ENCODE peak calls at places on chromosomes 12 and 14, in four cellular contexts. One of them, this sample, is unnamed.
A peak's percentile ranks its signal among the peaks of the same experiment; 100 is the strongest.

GRCh38 chr14:75831971-75832370 is 149.8 kb downstream of the TGFB3 start:
- DNase-seq in effector memory CD4-positive, alpha-beta T cell: no peak
- DNase-seq in neural progenitor cell: no peak
- DNase-seq in mesendoderm: no peak
- DNase-seq in this sample: no peak

GRCh38 chr12:112532106-112532505 is 113.4 kb downstream of the PTPN11 start:
- DNase-seq in effector memory CD4-positive, alpha-beta T cell: no peak
- DNase-seq in neural progenitor cell: no peak
- DNase-seq in mesendoderm: no peak
- DNase-seq in this sample: no peak

GRCh38 chr12:32003654-32004053 is 44.4 kb downstream of the RESF1 start:
- DNase-seq in effector memory CD4-positive, alpha-beta T cell: no peak
- DNase-seq in mesendoderm: no peak
- DNase-seq in neural progenitor cell: no peak
- DNase-seq in this sample: no peak

GRCh38 chr12:106417926-106418910 is 60.7 kb downstream of the POLR3B start:
- DNase-seq in neural progenitor cell: no peak
- DNase-seq in effector memory CD4-positive, alpha-beta T cell: no peak
- DNase-seq in mesendoderm: peak; percentile 56
- DNase-seq in this sample: no peak

GRCh38 chr14:74507796-74508195 is 14.2 kb downstream of the ISCA2 start:
- DNase-seq in mesendoderm: no peak
- DNase-seq in effector memory CD4-positive, alpha-beta T cell: no peak
- DNase-seq in neural progenitor cell: no peak
- DNase-seq in this sample: no peak

GRCh38 chr14:96135285-96135684 is 69.4 kb upstream of the BDKRB2 start:
- DNase-seq in mesendoderm: no peak
- DNase-seq in neural progenitor cell: no peak
- DNase-seq in effector memory CD4-positive, alpha-beta T cell: no peak
- DNase-seq in this sample: no peak

GRCh38 chr14:95935228-95935822 is 58.7 kb downstream of the TUNAR start:
- DNase-seq in neural progenitor cell: peak; percentile 79
- DNase-seq in effector memory CD4-positive, alpha-beta T cell: no peak
- DNase-seq in mesendoderm: peak; percentile 61
- DNase-seq in this sample: peak; percentile 22

GRCh38 chr14:74380172-74380571 is 31.9 kb downstream of the VRTN start:
- DNase-seq in effector memory CD4-positive, alpha-beta T cell: no peak
- DNase-seq in mesendoderm: no peak
- DNase-seq in neural progenitor cell: no peak
- DNase-seq in this sample: no peak

GRCh38 chr14:87615822-87616679 is 376.9 kb downstream of the GALC start:
- DNase-seq in effector memory CD4-positive, alpha-beta T cell: no peak
- DNase-seq in mesendoderm: peak; percentile 90
- DNase-seq in neural progenitor cell: peak; percentile 80
- DNase-seq in this sample: peak; percentile 74

GRCh38 chr12:8866429-8866828 is 44.0 kb downstream of the A2ML1 start:
- DNase-seq in neural progenitor cell: no peak
- DNase-seq in effector memory CD4-positive, alpha-beta T cell: no peak
- DNase-seq in mesendoderm: no peak
- DNase-seq in this sample: no peak

GRCh38 chr12:1922075-1922709 is 3.7 kb upstream of the CACNA2D4 start:
- DNase-seq in mesendoderm: no peak
- DNase-seq in neural progenitor cell: no peak
- DNase-seq in effector memory CD4-positive, alpha-beta T cell: no peak
- DNase-seq in this sample: peak; percentile 58

GRCh38 chr12:1608783-1609119 is 14.4 kb upstream of the FBXL14 start:
- DNase-seq in effector memory CD4-positive, alpha-beta T cell: no peak
- DNase-seq in neural progenitor cell: no peak
- DNase-seq in mesendoderm: no peak
- DNase-seq in this sample: no peak

GRCh38 chr12:55188974-55189556 is 31.8 kb upstream of the OR10A7 start:
- DNase-seq in neural progenitor cell: peak; percentile 80
- DNase-seq in effector memory CD4-positive, alpha-beta T cell: no peak
- DNase-seq in mesendoderm: peak; percentile 78
- DNase-seq in this sample: peak; percentile 23

GRCh38 chr12:1845427-1845826 is 25.1 kb downstream of the LRTM2 start:
- DNase-seq in effector memory CD4-positive, alpha-beta T cell: no peak
- DNase-seq in mesendoderm: no peak
- DNase-seq in neural progenitor cell: no peak
- DNase-seq in this sample: peak; percentile 41

GRCh38 chr14:66444271-66444987 is 41.7 kb upstream of the CCDC196 start:
- DNase-seq in mesendoderm: peak; percentile 75
- DNase-seq in neural progenitor cell: no peak
- DNase-seq in effector memory CD4-positive, alpha-beta T cell: no peak
- DNase-seq in this sample: no peak

GRCh38 chr12:120249875-120250795 is 15.4 kb downstream of the PXN start:
- DNase-seq in effector memory CD4-positive, alpha-beta T cell: no peak
- DNase-seq in neural progenitor cell: no peak
- DNase-seq in mesendoderm: no peak
- DNase-seq in this sample: no peak

GRCh38 chr14:54669759-54670630 is 103.1 kb downstream of the SAMD4A start:
- DNase-seq in neural progenitor cell: no peak
- DNase-seq in effector memory CD4-positive, alpha-beta T cell: peak; percentile 4
- DNase-seq in mesendoderm: no peak
- DNase-seq in this sample: no peak

GRCh38 chr12:28958553-28959195 is 190.4 kb upstream of the FAR2 start:
- DNase-seq in neural progenitor cell: no peak
- DNase-seq in mesendoderm: no peak
- DNase-seq in effector memory CD4-positive, alpha-beta T cell: no peak
- DNase-seq in this sample: no peak

GRCh38 chr12:6183689-6184441 is 16.3 kb upstream of the CD9 start:
- DNase-seq in mesendoderm: no peak
- DNase-seq in effector memory CD4-positive, alpha-beta T cell: no peak
- DNase-seq in neural progenitor cell: no peak
- DNase-seq in this sample: no peak

GRCh38 chr14:33477752-33478151 is 473.1 kb downstream of the EGLN3 start:
- DNase-seq in effector memory CD4-positive, alpha-beta T cell: no peak
- DNase-seq in mesendoderm: no peak
- DNase-seq in neural progenitor cell: peak; percentile 75
- DNase-seq in this sample: peak; percentile 16

GRCh38 chr14:69005432-69006148 is 26.5 kb upstream of the ACTN1 start:
- DNase-seq in effector memory CD4-positive, alpha-beta T cell: no peak
- DNase-seq in neural progenitor cell: peak; percentile 17
- DNase-seq in mesendoderm: peak; percentile 85
- DNase-seq in this sample: peak; percentile 53

GRCh38 chr12:12985817-12986408 is 14.2 kb downstream of the HEBP1 start:
- DNase-seq in effector memory CD4-positive, alpha-beta T cell: no peak
- DNase-seq in mesendoderm: peak; percentile 73
- DNase-seq in neural progenitor cell: peak; percentile 56
- DNase-seq in this sample: peak; percentile 51

GRCh38 chr12:52389313-52390207 is 4.1 kb upstream of the KRT84 start:
- DNase-seq in neural progenitor cell: no peak
- DNase-seq in effector memory CD4-positive, alpha-beta T cell: no peak
- DNase-seq in mesendoderm: peak; percentile 67
- DNase-seq in this sample: no peak

GRCh38 chr14:41606249-41607118 is at the start of gene LRFN5:
- DNase-seq in mesendoderm: peak; percentile 80
- DNase-seq in effector memory CD4-positive, alpha-beta T cell: no peak
- DNase-seq in neural progenitor cell: peak; percentile 67
- DNase-seq in this sample: peak; percentile 76

GRCh38 chr14:103541494-103541943 is 12.5 kb downstream of the TRMT61A start:
- DNase-seq in mesendoderm: no peak
- DNase-seq in neural progenitor cell: no peak
- DNase-seq in effector memory CD4-positive, alpha-beta T cell: no peak
- DNase-seq in this sample: no peak

GRCh38 chr14:88189840-88190191 is 133.3 kb downstream of the KCNK10 start:
- DNase-seq in neural progenitor cell: no peak
- DNase-seq in mesendoderm: no peak
- DNase-seq in effector memory CD4-positive, alpha-beta T cell: no peak
- DNase-seq in this sample: no peak

GRCh38 chr14:79896009-79896408 is 315.3 kb downstream of the DIO2 start:
- DNase-seq in mesendoderm: no peak
- DNase-seq in neural progenitor cell: no peak
- DNase-seq in effector memory CD4-positive, alpha-beta T cell: no peak
- DNase-seq in this sample: no peak

GRCh38 chr12:96099986-96100385 is 64.6 kb upstream of the LTA4H start:
- DNase-seq in neural progenitor cell: no peak
- DNase-seq in mesendoderm: no peak
- DNase-seq in effector memory CD4-positive, alpha-beta T cell: no peak
- DNase-seq in this sample: no peak

GRCh38 chr12:131692431-131692830 is 18.5 kb upstream of the SFSWAP start:
- DNase-seq in mesendoderm: no peak
- DNase-seq in effector memory CD4-positive, alpha-beta T cell: no peak
- DNase-seq in neural progenitor cell: no peak
- DNase-seq in this sample: peak; percentile 38

GRCh38 chr12:108779998-108780688 is 48.8 kb upstream of the CORO1C start:
- DNase-seq in effector memory CD4-positive, alpha-beta T cell: no peak
- DNase-seq in mesendoderm: no peak
- DNase-seq in neural progenitor cell: no peak
- DNase-seq in this sample: no peak

GRCh38 chr12:92927055-92927435 is 2.0 kb downstream of the EEA1 start:
- DNase-seq in neural progenitor cell: peak; percentile 42
- DNase-seq in effector memory CD4-positive, alpha-beta T cell: peak; percentile 6
- DNase-seq in mesendoderm: peak; percentile 86
- DNase-seq in this sample: no peak

GRCh38 chr12:91037301-91037700 is 20.5 kb downstream of the KERA start:
- DNase-seq in mesendoderm: no peak
- DNase-seq in neural progenitor cell: no peak
- DNase-seq in effector memory CD4-positive, alpha-beta T cell: no peak
- DNase-seq in this sample: no peak

GRCh38 chr12:54016478-54016964 is 7.7 kb downstream of the HOXC8 start:
- DNase-seq in mesendoderm: no peak
- DNase-seq in neural progenitor cell: no peak
- DNase-seq in effector memory CD4-positive, alpha-beta T cell: no peak
- DNase-seq in this sample: no peak

GRCh38 chr12:49540229-49541139 is 1.7 kb downstream of the KCNH3 start:
- DNase-seq in neural progenitor cell: no peak
- DNase-seq in mesendoderm: peak; percentile 35
- DNase-seq in effector memory CD4-positive, alpha-beta T cell: no peak
- DNase-seq in this sample: peak; percentile 71

GRCh38 chr12:49542592-49543160 is 3.8 kb downstream of the KCNH3 start:
- DNase-seq in mesendoderm: no peak
- DNase-seq in effector memory CD4-positive, alpha-beta T cell: no peak
- DNase-seq in neural progenitor cell: no peak
- DNase-seq in this sample: peak; percentile 48

GRCh38 chr12:49541140-49541861 is 2.5 kb downstream of the KCNH3 start:
- DNase-seq in effector memory CD4-positive, alpha-beta T cell: no peak
- DNase-seq in neural progenitor cell: no peak
- DNase-seq in mesendoderm: no peak
- DNase-seq in this sample: peak; percentile 55

GRCh38 chr12:49543221-49543913 is 4.5 kb downstream of the KCNH3 start:
- DNase-seq in effector memory CD4-positive, alpha-beta T cell: no peak
- DNase-seq in neural progenitor cell: no peak
- DNase-seq in mesendoderm: no peak
- DNase-seq in this sample: peak; percentile 58

DNA sequence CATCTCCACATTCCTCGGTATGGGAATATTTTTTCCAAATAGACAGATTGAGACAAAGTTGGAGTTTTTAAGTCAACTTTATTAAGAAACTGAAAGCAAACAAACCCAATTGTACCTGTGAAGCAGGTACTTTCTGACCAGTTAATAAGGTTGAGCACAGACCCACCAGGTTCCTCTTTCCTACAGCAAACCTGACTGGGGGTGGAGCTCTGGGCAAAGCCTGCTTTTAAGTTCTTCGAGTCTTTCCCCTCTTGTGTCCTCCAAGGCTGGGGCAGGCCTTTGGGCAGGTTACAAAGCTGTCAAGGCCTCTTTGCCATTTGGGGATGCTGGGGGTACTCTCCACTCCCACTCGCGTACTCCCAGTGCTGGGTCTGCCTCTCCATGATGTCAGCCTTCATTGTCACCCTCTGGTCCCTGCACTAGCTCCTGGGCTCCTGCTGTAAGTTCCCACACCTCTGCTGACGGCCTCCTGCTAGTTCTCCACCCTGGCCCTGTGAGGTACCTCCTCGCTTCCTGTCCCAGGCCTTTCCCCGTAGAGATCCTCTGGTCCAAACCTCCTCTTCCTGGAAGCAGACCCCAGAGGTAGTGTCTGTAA is 3.2 kb downstream of the KCNH3 start:
- DNase-seq in effector memory CD4-positive, alpha-beta T cell: no peak
- DNase-seq in mesendoderm: no peak
- DNase-seq in neural progenitor cell: no peak
- DNase-seq in this sample: peak; percentile 40
- H3K27me3 ChIP-seq in effector memory CD4-positive, alpha-beta T cell: no peaks in the 10 kb centered on the region
- H3K27me3 ChIP-seq in mesendoderm: peaks cover 38% of the 10 kb centered on the region
- H3K27me3 ChIP-seq in neural progenitor cell: peaks cover 100% of the 10 kb centered on the region
- H3K27me3 ChIP-seq in this sample: peaks cover 92% of the 10 kb centered on the region

GRCh38 chr12:48000878-48001321 is 3.4 kb downstream of the COL2A1 start:
- DNase-seq in neural progenitor cell: peak; percentile 84
- DNase-seq in mesendoderm: peak; percentile 90
- DNase-seq in effector memory CD4-positive, alpha-beta T cell: no peak
- DNase-seq in this sample: peak; percentile 82
- H3K4me3 ChIP-seq in neural progenitor cell: peak overlapping the region; percentile 66
- H3K4me3 ChIP-seq in mesendoderm: no peak overlapping the region
- H3K4me3 ChIP-seq in effector memory CD4-positive, alpha-beta T cell: no peak overlapping the region
- H3K4me3 ChIP-seq in this sample: peak overlapping the region; percentile 42

GRCh38 chr12:109934026-109934425 is 34.0 kb downstream of the TCHP start:
- DNase-seq in neural progenitor cell: no peak
- DNase-seq in effector memory CD4-positive, alpha-beta T cell: no peak
- DNase-seq in mesendoderm: no peak
- DNase-seq in this sample: no peak
- H3K36me3 ChIP-seq in neural progenitor cell: peaks cover 5% of the 10 kb centered on the region
- H3K36me3 ChIP-seq in effector memory CD4-positive, alpha-beta T cell: peaks cover 76% of the 10 kb centered on the region
- H3K36me3 ChIP-seq in mesendoderm: peaks cover 8% of the 10 kb centered on the region
- H3K36me3 ChIP-seq in this sample: peaks cover 4% of the 10 kb centered on the region

GRCh38 chr12:66831495-66831894 is 152.6 kb upstream of the GRIP1 start:
- DNase-seq in mesendoderm: no peak
- DNase-seq in neural progenitor cell: no peak
- DNase-seq in effector memory CD4-positive, alpha-beta T cell: no peak
- DNase-seq in this sample: no peak

GRCh38 chr12:66837311-66837627 is 158.4 kb upstream of the GRIP1 start:
- DNase-seq in mesendoderm: no peak
- DNase-seq in neural progenitor cell: no peak
- DNase-seq in effector memory CD4-positive, alpha-beta T cell: no peak
- DNase-seq in this sample: no peak

GRCh38 chr12:66836623-66837310 is 157.9 kb upstream of the GRIP1 start:
- DNase-seq in neural progenitor cell: no peak
- DNase-seq in mesendoderm: no peak
- DNase-seq in effector memory CD4-positive, alpha-beta T cell: no peak
- DNase-seq in this sample: no peak

GRCh38 chr12:66829660-66830325 is 150.9 kb upstream of the GRIP1 start:
- DNase-seq in mesendoderm: no peak
- DNase-seq in effector memory CD4-positive, alpha-beta T cell: no peak
- DNase-seq in neural progenitor cell: no peak
- DNase-seq in this sample: no peak

DNA sequence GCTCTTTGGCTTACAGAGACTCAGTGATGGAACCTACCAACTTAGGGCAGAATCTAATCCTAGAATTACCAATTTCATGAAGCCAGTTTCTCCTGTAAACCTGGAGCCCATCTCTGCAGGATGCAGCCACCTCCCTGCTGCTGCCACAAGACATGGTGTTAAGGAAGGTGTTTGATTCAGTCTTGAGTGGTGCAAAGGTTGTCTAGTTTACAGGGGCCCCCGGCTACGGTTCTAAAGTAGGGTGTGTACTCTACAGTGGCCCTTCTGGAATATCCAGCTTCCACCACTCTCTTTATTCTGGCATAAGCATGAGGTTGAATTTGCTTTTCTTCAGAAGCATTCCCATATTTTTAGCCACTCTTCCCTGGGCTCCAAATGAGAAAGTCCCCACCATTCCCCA is 154.1 kb upstream of the GRIP1 start:
- DNase-seq in neural progenitor cell: no peak
- DNase-seq in effector memory CD4-positive, alpha-beta T cell: no peak
- DNase-seq in mesendoderm: no peak
- DNase-seq in this sample: no peak
- H3K27me3 ChIP-seq in neural progenitor cell: no peaks in the 10 kb centered on the region
- H3K27me3 ChIP-seq in effector memory CD4-positive, alpha-beta T cell: no peaks in the 10 kb centered on the region
- H3K27me3 ChIP-seq in mesendoderm: no peaks in the 10 kb centered on the region
- H3K27me3 ChIP-seq in this sample: no peaks in the 10 kb centered on the region

This sample was measured in H7.